ENCODE peak calls at places on chromosome 3, in five cellular contexts. C is AG04449, K is NCI-H2107, P is astrocyte of the spinal cord, D is occipital lobe. T is an unnamed sample.
A peak's percentile ranks its signal among the peaks of the same experiment; 100 is the strongest.

GRCh38 chr3:30408105-30408557 is 198.3 kb upstream of the TGFBR2 start:
- DNase-seq in P (peak; percentile 57), C (no peak), K (no peak), D (no peak), T (no peak)

GRCh38 chr3:196168808-196169391 is 42.3 kb downstream of the ZDHHC19 start:
- DNase-seq in C (no peak), P (peak; percentile 29), D (no peak), K (peak; percentile 94), T (no peak)

GRCh38 chr3:146331967-146332366 is 81.1 kb upstream of the PLSCR4 start:
- DNase-seq in C (no peak), P (no peak), K (no peak), D (no peak), T (no peak)

GRCh38 chr3:48684054-48684349 is 1.7 kb downstream of the NCKIPSD start:
- DNase-seq in K (no peak), D (no peak), C (no peak), P (no peak), T (no peak)

GRCh38 chr3:52153389-52154096 is 680 bp downstream of the POC1A start:
- DNase-seq in K (no peak), P (no peak), C (no peak), D (no peak), T (no peak)

GRCh38 chr3:69746119-69746518 is 6.9 kb downstream of the MITF start:
- DNase-seq in C (no peak), D (no peak), P (no peak), K (no peak), T (no peak)

GRCh38 chr3:176650478-176650877 is 546.8 kb downstream of the TBL1XR1 start:
- DNase-seq in D (no peak), P (no peak), K (no peak), C (no peak), T (no peak)

GRCh38 chr3:38038447-38038911 is 529 bp upstream of the DLEC1 start:
- DNase-seq in P (no peak), C (no peak), D (no peak), K (no peak), T (peak; percentile 1)

GRCh38 chr3:73576995-73577394 is 47.7 kb downstream of the PDZRN3 start:
- DNase-seq in P (no peak), K (no peak), D (no peak), C (no peak), T (no peak)

GRCh38 chr3:12252859-12253258 is 36.0 kb upstream of the PPARG start:
- DNase-seq in C (no peak), D (no peak), K (no peak), P (no peak), T (no peak)

GRCh38 chr3:95810468-95810867 is 1003.9 kb upstream of the EPHA6 start:
- DNase-seq in P (no peak), C (no peak), K (no peak), D (no peak), T (no peak)

GRCh38 chr3:9301798-9302197 is 52.4 kb upstream of the SRGAP3 start:
- DNase-seq in K (no peak), C (no peak), D (no peak), P (no peak), T (no peak)

GRCh38 chr3:134029734-134030381 is at the start of gene SLCO2A1:
- DNase-seq in D (no peak), P (peak; percentile 24), K (peak; percentile 10), C (no peak), T (no peak)

GRCh38 chr3:3015472-3016089 is 94.6 kb downstream of the IL5RA start:
- DNase-seq in D (peak; percentile 3), K (peak; percentile 6), P (peak; percentile 10), C (no peak), T (no peak)

GRCh38 chr3:190375250-190375649 is 12.7 kb upstream of the CLDN16 start:
- DNase-seq in P (no peak), K (no peak), C (no peak), D (no peak), T (no peak)

GRCh38 chr3:137121704-137122314 is 164.0 kb downstream of the IL20RB start:
- DNase-seq in P (peak; percentile 39), D (no peak), C (no peak), K (peak; percentile 25), T (no peak)

GRCh38 chr3:105613120-105613519 is 246.4 kb downstream of the ALCAM start:
- DNase-seq in C (no peak), P (no peak), D (no peak), K (no peak), T (no peak)

GRCh38 chr3:30625541-30626438 is 19.4 kb downstream of the TGFBR2 start:
- DNase-seq in K (no peak), C (no peak), D (no peak), P (peak; percentile 90), T (no peak)

GRCh38 chr3:114551770-114552526 is 258.1 kb downstream of the TIGIT start:
- DNase-seq in C (no peak), P (peak; percentile 72), K (no peak), D (no peak), T (no peak)